ENCODE peak calls at places on chromosomes 7 and 10, in eight cellular contexts. E is cardiac muscle cell, N is body of pancreas, M is IMR-90, R is astrocyte, C is endodermal cell, S is kidney, F is left ventricle myocardium inferior. T is an unnamed sample. For H3K4me1, the result is how much of the 10 kb centered on the place peaks cover.

GRCh38 chr7:157474685-157475084 is 137.9 kb downstream of the DNAJB6 start:
- DNase-seq in E (peak), N (peak), M (no peak), R (no peak), C (peak), S (no peak), F (no peak), T (peak)

GRCh38 chr7:25353191-25353590 is 124.9 kb upstream of the NPVF start:
- DNase-seq in E (no peak), N (no peak), M (no peak), R (no peak), C (no peak), S (no peak), F (no peak), T (no peak)

GRCh38 chr10:3409928-3410327 is 237.3 kb upstream of the PITRM1 start:
- DNase-seq in E (no peak), N (no peak), M (no peak), R (no peak), C (no peak), S (no peak), F (no peak), T (peak)

GRCh38 chr7:121429803-121430202 is 33.7 kb upstream of the FAM3C start:
- DNase-seq in E (no peak), N (no peak), M (no peak), R (no peak), C (no peak), S (no peak), F (no peak), T (no peak)

GRCh38 chr10:11279286-11279685 is 261.6 kb downstream of the CELF2 start:
- DNase-seq in E (no peak), N (no peak), M (no peak), R (no peak), C (no peak), S (no peak), F (no peak), T (no peak)

GRCh38 chr7:137755846-137756685 is 90.7 kb downstream of the DGKI start:
- DNase-seq in E (no peak), N (no peak), M (peak), R (peak), C (no peak), S (no peak), F (no peak), T (no peak)

GRCh38 chr7:44709011-44709915 is 39.4 kb upstream of the ZMIZ2 start:
- DNase-seq in E (no peak), N (no peak), M (no peak), R (no peak), C (no peak), S (no peak), F (no peak), T (no peak)

GRCh38 chr10:14748471-14748870 is 26.2 kb downstream of the FAM107B start:
- DNase-seq in E (no peak), N (peak), M (no peak), R (no peak), C (no peak), S (no peak), F (peak), T (peak)

GRCh38 chr10:78272329-78272728 is 238.7 kb downstream of the RPS24 start:
- DNase-seq in E (no peak), N (no peak), M (no peak), R (no peak), C (no peak), S (no peak), F (no peak), T (no peak)

GRCh38 chr10:75972494-75973276 is 541.3 kb downstream of the LRMDA start:
- DNase-seq in E (peak), N (peak), M (peak), R (peak), C (no peak), S (no peak), F (no peak), T (no peak)

GRCh38 chr10:59536576-59537014 is 173.1 kb downstream of the SLC16A9 start:
- DNase-seq in E (peak), N (no peak), M (peak), R (peak), C (no peak), S (peak), F (peak), T (no peak)

GRCh38 chr7:1542841-1543747 is 12.6 kb downstream of the MAFK start:
- DNase-seq in E (no peak), N (no peak), M (no peak), R (no peak), C (peak), S (peak), F (no peak), T (peak)

GRCh38 chr7:104767826-104768536 is 246.0 kb upstream of the KMT2E start:
- DNase-seq in E (no peak), N (no peak), M (no peak), R (no peak), C (peak), S (no peak), F (no peak), T (no peak)
- TF ChIP-seq CTCF in E (no peak), N (no peak), M (no peak), R (no peak), C (peak), S (no peak), F (no peak), T (no peak)

GRCh38 chr7:111694376-111694775 is 132.1 kb upstream of the IMMP2L start:
- DNase-seq in E (no peak), N (no peak), M (no peak), R (no peak), C (no peak), S (no peak), F (no peak), T (no peak)

DNA sequence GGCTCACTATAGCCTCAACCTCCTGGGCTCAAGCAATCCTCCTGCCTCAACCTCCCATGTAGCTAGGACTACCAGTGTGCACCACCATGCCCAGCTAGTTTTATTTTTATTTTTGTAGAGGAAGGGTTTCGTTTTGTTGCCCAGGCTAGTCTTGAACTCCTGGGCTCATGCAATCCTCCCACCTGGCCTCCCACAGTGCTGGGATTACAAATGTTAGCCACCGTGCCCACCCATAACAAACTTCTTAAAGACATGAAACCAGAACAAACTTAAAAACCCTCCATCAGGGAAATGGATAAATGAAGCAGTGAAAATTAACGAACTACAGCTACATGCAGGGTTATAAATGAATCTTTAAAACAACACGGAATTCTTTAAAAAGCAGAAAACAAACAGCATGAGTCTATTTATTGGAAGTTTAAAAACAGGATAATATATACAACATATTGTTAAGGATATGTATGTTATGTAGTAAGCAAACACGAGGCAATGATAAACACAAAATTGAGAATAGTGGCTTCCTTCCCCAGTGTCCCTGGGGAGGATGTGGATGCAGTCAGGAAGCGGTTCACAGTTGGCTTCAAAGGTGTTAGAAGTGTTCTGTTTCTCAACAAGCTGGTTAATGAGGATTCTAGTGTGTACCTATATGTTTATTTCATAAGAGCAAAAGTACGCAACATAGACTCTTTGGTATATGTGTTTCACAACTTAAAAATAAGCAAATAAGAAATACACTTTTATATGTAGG is 128.2 kb upstream of the IMMP2L start:
- DNase-seq in E (no peak), N (no peak), M (no peak), R (no peak), C (no peak), S (no peak), F (no peak), T (no peak)
- H3K4me1 ChIP-seq in E (under half), N (under half), M (under half), R (under half), C (under half), S (under half), F (under half), T (under half)

DNA sequence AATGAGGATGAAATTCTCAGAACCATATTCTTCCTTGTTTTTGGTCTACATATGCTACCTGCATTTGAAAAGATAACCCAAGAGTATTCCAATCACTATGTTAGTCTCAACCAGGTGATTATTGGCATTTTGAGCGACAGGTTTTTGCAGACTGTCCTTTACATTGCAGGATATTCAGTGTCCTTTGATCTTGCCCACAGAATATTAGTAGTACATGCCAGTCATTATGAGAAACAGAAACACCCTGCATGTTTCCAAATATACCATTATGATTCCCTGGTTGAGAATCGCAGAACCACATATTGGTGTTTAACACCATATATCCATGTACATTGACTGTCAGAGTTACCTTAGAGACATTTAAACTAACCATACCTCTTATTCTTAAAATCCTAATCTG is 30.6 kb downstream of the TMEM243 start:
- DNase-seq in E (no peak), N (no peak), M (no peak), R (no peak), C (no peak), S (no peak), F (no peak), T (no peak)
- H3K4me3 ChIP-seq in E (no peak), N (no peak), M (no peak), R (no peak), C (no peak), S (no peak), F (no peak), T (no peak)

DNA sequence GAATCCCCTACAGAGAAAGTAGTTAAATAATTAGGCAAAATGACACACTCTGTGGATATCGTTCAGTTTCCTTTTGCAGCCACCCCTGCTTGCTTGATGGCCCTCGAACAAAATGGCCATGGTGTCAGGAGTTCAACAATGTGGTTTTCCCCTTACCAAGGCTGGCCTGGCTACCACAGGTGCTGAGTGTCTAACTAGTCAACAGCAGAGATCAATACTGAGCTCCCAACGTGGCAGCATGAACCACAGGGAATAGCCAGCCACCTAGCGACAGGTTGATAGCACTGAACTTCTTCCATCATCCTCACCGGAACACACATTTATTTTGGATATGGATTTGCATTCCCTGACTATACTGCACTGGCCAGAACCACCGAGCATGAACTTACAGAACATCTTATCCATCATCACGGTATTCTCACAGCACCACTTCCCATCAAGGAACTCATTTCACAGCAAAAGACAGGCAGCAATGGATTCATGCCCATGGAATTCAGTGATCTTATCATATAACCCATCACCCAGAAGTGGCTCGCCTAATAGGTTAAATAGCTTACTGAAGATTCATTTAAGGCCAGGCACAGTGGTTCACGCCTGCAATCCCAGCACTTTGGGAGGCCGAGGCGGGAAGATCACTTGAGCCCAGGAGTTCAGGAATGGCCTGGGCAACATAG is 6.3 kb downstream of the C10orf67 start:
- DNase-seq in E (peak), N (peak), M (peak), R (peak), C (peak), S (no peak), F (no peak), T (no peak)
- TF ChIP-seq CTCF in E (peak), N (peak), M (no peak), R (no peak), C (peak), S (no peak), F (no peak), T (no peak)

GRCh38 chr7:78434281-78434680 is 635.7 kb downstream of the PHTF2 start:
- DNase-seq in E (no peak), N (no peak), M (no peak), R (no peak), C (no peak), S (no peak), F (no peak), T (no peak)
- H3K4me1 ChIP-seq in E (under half), N (under half), M (under half), R (under half), C (under half), S (under half), F (under half), T (under half)

DNA sequence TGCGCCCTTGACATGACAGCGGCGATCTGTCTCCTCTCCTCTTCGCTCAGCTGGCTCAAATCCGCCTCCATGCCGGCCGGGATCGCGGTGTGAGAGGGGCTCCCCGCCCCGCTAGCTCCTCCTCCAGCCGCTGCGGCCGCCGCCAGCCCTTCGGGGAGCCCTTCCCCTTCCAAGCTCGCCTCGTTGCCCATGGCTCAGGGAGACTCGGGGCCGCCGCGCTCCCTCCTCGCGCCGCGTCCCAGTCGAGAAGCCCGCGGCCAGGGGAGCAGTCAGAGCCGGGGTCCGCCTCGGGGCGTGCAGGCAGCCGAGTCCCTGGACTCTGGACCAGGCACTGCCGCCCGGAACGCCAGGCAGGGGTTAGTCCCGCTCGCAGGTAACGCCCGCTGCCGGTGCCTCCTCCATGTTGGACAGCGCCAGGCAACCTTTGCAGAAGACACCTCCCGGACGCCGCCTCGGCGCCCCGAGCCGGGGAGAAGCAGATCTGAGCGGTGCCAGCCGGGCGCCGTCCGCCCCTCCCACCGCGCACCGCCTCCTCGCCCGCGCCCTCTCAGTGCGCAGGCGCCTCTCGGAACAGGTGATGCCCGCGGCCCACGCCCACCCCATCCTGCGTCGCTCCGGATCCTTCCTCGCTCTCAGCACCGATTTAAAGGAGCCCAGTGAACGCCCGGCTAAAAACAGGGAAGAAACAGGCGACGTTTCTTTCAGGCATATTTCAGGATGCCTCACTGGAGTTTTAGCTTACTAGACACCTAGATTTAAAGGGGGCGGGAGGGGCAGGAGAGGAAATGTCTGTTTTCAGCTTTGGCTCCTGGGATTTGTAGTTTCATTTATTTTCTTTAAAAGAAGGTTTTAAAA is at the start of gene PCLO:
- DNase-seq in E (peak), N (peak), M (peak), R (peak), C (peak), S (peak), F (peak), T (peak)
- H3K4me3 ChIP-seq in E (peak), N (peak), M (peak), R (peak), C (peak), S (peak), F (peak), T (peak)

DNA sequence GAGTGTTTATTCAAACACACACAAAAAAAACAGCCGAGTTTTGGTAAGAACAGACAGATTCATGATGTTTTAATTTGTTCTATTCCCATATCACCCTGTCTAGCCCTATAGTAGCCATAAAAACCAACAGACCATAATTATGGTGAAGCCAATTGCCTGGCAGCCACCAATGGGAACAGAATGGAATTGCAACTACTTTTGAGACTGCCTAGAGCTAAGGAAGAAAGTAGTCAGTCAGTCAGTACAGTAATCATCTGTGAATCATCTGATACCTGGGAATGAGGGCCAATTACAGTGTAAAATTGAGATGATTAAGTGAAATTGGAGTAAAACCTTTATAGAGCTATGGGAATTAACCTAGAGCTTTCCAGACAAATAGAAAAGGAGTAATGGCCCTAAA is 952.7 kb upstream of the KCND2 start:
- DNase-seq in E (no peak), N (no peak), M (no peak), R (no peak), C (peak), S (no peak), F (no peak), T (no peak)
- TF ChIP-seq CTCF in E (no peak), N (no peak), M (no peak), R (no peak), C (peak), S (no peak), F (no peak), T (no peak)

T was measured in Caco-2.